ENCODE peak calls at places on chromosomes 3 and 15, in six cellular contexts. T, C, U, D, Q and F are unnamed samples.

GRCh38 chr15:25724899-25725298 is 138.2 kb downstream of the ATP10A start:
- DNase-seq in U (no peak), Q (no peak), D (no peak), C (no peak), T (no peak), F (no peak)

GRCh38 chr3:171248426-171249115 is 211.6 kb downstream of the TNIK start:
- DNase-seq in Q (no peak), D (no peak), U (no peak), C (no peak), T (peak; percentile 76), F (no peak)

GRCh38 chr3:46901061-46901460 is 23.5 kb downstream of the PTH1R start:
- DNase-seq in D (no peak), Q (no peak), T (no peak), C (no peak), U (no peak), F (no peak)

GRCh38 chr3:105473521-105474223 is 107.0 kb downstream of the ALCAM start:
- DNase-seq in C (peak; percentile 99), D (no peak), U (no peak), Q (no peak), T (peak; percentile 9), F (no peak)

GRCh38 chr15:70525551-70525950 is 237.8 kb downstream of the UACA start:
- DNase-seq in C (no peak), Q (no peak), D (no peak), U (no peak), T (no peak), F (no peak)

GRCh38 chr15:75181780-75182179 is 19.9 kb upstream of the C15orf39 start:
- DNase-seq in Q (no peak), C (no peak), D (no peak), T (no peak), U (no peak), F (no peak)

GRCh38 chr3:104909721-104910120 is 457.0 kb upstream of the ALCAM start:
- DNase-seq in U (no peak), C (no peak), T (peak; percentile 38), D (no peak), Q (no peak), F (no peak)

GRCh38 chr3:190911382-190911781 is 48.9 kb upstream of the GMNC start:
- DNase-seq in D (no peak), C (no peak), U (no peak), T (no peak), Q (no peak), F (no peak)

GRCh38 chr3:196756738-196757137 is 17.1 kb downstream of the PAK2 start:
- DNase-seq in C (no peak), T (no peak), D (no peak), Q (no peak), U (no peak), F (no peak)

GRCh38 chr15:40055576-40056293 is 16.8 kb upstream of the SRP14 start:
- DNase-seq in D (no peak), T (no peak), Q (peak; percentile 79), C (no peak), U (no peak), F (peak; percentile 53)

GRCh38 chr3:174186339-174186984 is 672.7 kb upstream of the NAALADL2 start:
- DNase-seq in C (no peak), U (no peak), T (no peak), D (no peak), Q (no peak), F (no peak)

GRCh38 chr3:55481067-55481917 is 5.8 kb downstream of the WNT5A start:
- DNase-seq in U (peak; percentile 36), T (no peak), D (peak; percentile 3), Q (no peak), C (peak; percentile 73), F (no peak)

GRCh38 chr15:66747223-66747622 is 45.2 kb downstream of the SMAD6 start:
- DNase-seq in U (no peak), C (no peak), D (no peak), Q (no peak), T (no peak), F (no peak)

GRCh38 chr15:76071816-76072215 is 12.0 kb downstream of the TMEM266 start:
- DNase-seq in C (no peak), U (no peak), T (no peak), D (no peak), Q (no peak), F (no peak)

GRCh38 chr15:80856809-80857377 is 77.7 kb downstream of the CEMIP start:
- DNase-seq in D (no peak), T (no peak), C (no peak), U (no peak), Q (no peak), F (no peak)

GRCh38 chr3:120140098-120140742 is 46.0 kb upstream of the GSK3B start:
- DNase-seq in C (no peak), U (no peak), Q (no peak), D (no peak), T (no peak), F (no peak)

DNA sequence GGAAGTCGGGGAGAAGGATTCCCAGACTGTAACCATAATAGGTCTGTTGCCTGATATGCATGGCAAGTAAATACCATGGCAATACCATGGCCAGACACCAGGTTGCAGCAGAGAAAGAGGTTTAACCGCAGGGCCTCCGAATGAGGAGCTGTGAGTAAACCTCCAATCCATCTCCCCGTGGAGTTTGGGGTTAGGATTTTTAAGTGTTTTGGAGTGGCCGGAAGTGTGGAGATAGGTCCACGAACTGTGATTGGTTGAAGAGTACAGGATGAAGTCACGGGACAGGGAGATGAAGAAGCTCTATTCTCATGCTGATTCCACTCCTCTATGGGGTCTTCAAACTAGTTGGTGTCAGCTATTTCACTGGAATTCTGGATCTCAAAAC is 127.9 kb downstream of the ST8SIA2 start:
- DNase-seq in U (peak; percentile 78), C (peak; percentile 79), D (peak; percentile 63), Q (peak; percentile 54), T (peak; percentile 72), F (peak; percentile 70)
- TF ChIP-seq CTCF in U (peak; percentile 74), C (peak; percentile 78), D (peak; percentile 75), Q (peak; percentile 71), T (peak; percentile 64), F (peak; percentile 63)

GRCh38 chr3:71652786-71653419 is 69.4 kb upstream of the FOXP1 start:
- DNase-seq in Q (peak; percentile 11), D (peak; percentile 3), T (peak; percentile 20), U (peak; percentile 28), C (peak; percentile 58), F (peak; percentile 38)
- TF ChIP-seq CTCF in Q (peak; percentile 65), D (peak; percentile 73), T (peak; percentile 18), U (peak; percentile 29), C (peak; percentile 70), F (peak; percentile 62)

GRCh38 chr15:68328485-68328884 is 50.9 kb downstream of the FEM1B start:
- DNase-seq in D (no peak), T (no peak), C (no peak), Q (no peak), U (no peak), F (peak; percentile 18)
- TF ChIP-seq CTCF in D (no peak), T (no peak), C (no peak), Q (no peak), U (no peak), F (no peak)

DNA sequence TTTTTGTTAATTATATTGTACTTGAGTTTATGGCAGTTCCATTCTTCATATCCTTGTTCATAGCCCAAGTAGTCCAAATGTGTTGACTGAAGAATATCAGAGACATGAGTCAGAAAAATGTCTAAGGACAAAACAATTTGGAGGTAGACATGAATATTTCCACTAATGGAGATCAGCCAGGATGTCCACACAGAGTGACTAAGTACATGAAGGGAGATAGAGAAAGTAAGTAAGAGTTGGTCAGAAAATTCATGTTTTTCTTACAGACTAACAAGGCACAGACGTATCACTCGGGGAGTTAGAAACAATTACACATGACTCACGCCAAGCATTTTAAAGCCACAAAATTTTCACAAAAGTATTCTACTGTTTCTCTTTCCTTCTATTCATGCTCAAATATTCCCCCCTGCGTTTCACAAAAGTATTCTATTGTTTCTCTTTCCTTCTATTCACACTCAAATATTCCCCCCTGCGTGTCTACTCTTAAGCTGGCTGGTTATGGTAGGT is 648.9 kb upstream of the CCDC54 start:
- DNase-seq in C (peak; percentile 100), T (no peak), U (no peak), Q (no peak), D (no peak), F (no peak)
- TF ChIP-seq CTCF in C (no peak), T (no peak), U (no peak), Q (no peak), D (no peak), F (no peak)

DNA sequence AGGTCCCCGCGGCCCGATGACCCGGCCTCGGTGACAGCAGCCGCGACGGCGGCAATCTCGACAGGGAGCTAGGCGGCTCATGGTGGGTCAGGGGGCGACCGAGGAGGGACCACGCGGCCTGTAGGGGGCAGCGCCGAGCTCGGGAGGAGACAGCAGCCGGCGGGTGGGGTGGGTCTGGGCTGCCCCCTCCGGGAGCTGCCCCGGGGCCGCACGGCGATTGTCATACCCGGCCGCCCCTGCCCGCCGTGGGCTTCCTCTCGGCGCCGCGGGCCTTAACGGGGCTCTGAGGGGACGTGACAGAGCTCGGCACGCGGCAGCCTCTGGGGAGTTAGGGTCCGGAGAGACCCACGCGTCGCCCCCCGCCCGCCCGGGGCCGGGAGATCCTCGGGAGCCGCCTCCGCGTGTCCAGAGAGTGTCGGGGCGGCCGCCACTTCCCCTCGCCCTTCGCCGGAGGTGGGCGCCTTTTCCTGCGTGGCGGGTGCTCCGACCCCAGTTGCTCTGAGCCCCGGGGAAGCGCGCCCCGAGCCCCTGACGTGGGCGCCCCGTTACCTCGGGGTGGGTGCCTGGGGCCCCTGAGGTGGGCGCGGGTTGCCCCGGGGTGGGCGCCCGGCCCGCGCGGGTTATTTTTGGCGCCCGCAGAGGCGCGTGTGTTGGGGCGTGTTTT is 539 bp upstream of the PLCL2 start:
- DNase-seq in C (no peak), D (peak; percentile 81), U (peak; percentile 91), Q (peak; percentile 49), T (peak; percentile 87), F (peak; percentile 82)
- TF ChIP-seq CTCF in C (peak; percentile 10), D (peak; percentile 71), U (peak; percentile 78), Q (peak; percentile 64), T (peak; percentile 69), F (peak; percentile 76)

DNA sequence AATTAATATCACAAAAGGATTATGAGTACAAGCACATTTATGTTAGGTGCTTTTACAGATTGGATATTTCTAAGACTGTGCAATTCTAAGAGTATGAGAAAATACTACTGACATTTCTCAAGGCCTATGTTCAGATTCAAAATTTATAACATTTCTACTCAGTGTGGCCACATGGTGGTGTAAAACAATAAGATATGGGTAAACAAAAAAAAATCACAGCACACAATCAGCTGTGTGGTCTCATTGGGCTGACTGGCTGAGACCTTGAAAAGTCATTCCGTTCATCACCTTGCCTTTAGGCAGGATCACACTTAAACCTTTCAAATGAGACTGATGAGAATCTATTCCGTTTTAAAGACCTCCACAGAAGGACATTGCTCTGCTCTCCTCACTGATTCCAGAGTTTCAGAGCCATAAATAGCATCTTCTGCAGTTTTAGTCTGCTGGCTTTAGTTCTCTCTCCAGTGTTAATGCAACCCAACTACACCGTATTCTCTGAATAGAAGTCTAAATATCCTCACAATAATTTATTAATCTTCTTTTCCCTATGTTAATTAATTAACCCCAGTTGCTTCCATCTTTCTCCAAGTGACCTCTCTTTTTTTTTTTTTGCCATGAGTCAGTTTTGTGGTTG is 158.2 kb downstream of the SPATA16 start:
- DNase-seq in Q (no peak), U (no peak), T (no peak), D (no peak), C (no peak), F (no peak)
- TF ChIP-seq CTCF in Q (peak; percentile 12), U (peak; percentile 36), T (no peak), D (peak; percentile 44), C (no peak), F (no peak)

GRCh38 chr3:175212896-175213295 is 353.8 kb downstream of the NAALADL2 start:
- DNase-seq in Q (no peak), D (no peak), C (peak; percentile 88), T (no peak), U (no peak), F (no peak)
- TF ChIP-seq CTCF in Q (no peak), D (no peak), C (no peak), T (no peak), U (no peak), F (no peak)